ENCODE peak calls at places on chromosomes 11 and 22, in four cellular contexts. One of them, this sample, is unnamed.

GRCh38 chr11:68009391-68010000 is 631 bp upstream of the ALDH3B1 start:
- DNase-seq in fibroblast of lung: peak; percentile 38
- DNase-seq in fibroblast of the aortic adventitia: peak; percentile 67
- DNase-seq in adipocyte: peak; percentile 48
- DNase-seq in this sample: peak; percentile 85

GRCh38 chr11:13297917-13298356 is 20.3 kb downstream of the BMAL1 start:
- DNase-seq in adipocyte: no peak
- DNase-seq in fibroblast of lung: no peak
- DNase-seq in fibroblast of the aortic adventitia: no peak
- DNase-seq in this sample: no peak

GRCh38 chr22:45805413-45805812 is 133.8 kb downstream of the ATXN10 start:
- DNase-seq in fibroblast of the aortic adventitia: peak; percentile 72
- DNase-seq in adipocyte: no peak
- DNase-seq in fibroblast of lung: peak; percentile 58
- DNase-seq in this sample: no peak

GRCh38 chr11:11982975-11983374 is 25.5 kb downstream of the DKK3 start:
- DNase-seq in fibroblast of the aortic adventitia: peak; percentile 66
- DNase-seq in fibroblast of lung: peak; percentile 72
- DNase-seq in adipocyte: peak; percentile 74
- DNase-seq in this sample: peak; percentile 63

GRCh38 chr11:11389238-11389637 is 36.2 kb upstream of the CSNK2A3 start:
- DNase-seq in adipocyte: no peak
- DNase-seq in fibroblast of lung: no peak
- DNase-seq in fibroblast of the aortic adventitia: no peak
- DNase-seq in this sample: no peak

GRCh38 chr11:35735411-35735810 is 72.8 kb downstream of the TRIM44 start:
- DNase-seq in fibroblast of lung: no peak
- DNase-seq in adipocyte: no peak
- DNase-seq in fibroblast of the aortic adventitia: no peak
- DNase-seq in this sample: no peak

GRCh38 chr22:49847751-49848689 is 5.6 kb upstream of the ZBED4 start:
- DNase-seq in adipocyte: peak; percentile 44
- DNase-seq in fibroblast of the aortic adventitia: no peak
- DNase-seq in fibroblast of lung: no peak
- DNase-seq in this sample: peak; percentile 13

GRCh38 chr22:21951062-21951461 is 1.6 kb downstream of the PPM1F start:
- DNase-seq in fibroblast of lung: no peak
- DNase-seq in adipocyte: no peak
- DNase-seq in fibroblast of the aortic adventitia: no peak
- DNase-seq in this sample: no peak

GRCh38 chr11:68444566-68444965 is 16.0 kb upstream of the PPP6R3 start:
- DNase-seq in fibroblast of the aortic adventitia: no peak
- DNase-seq in adipocyte: no peak
- DNase-seq in fibroblast of lung: no peak
- DNase-seq in this sample: no peak

GRCh38 chr11:128632151-128632791 is 44.9 kb upstream of the ETS1 start:
- DNase-seq in adipocyte: peak; percentile 80
- DNase-seq in fibroblast of the aortic adventitia: peak; percentile 75
- DNase-seq in fibroblast of lung: peak; percentile 60
- DNase-seq in this sample: peak; percentile 64

GRCh38 chr22:43270314-43270908 is 72.8 kb downstream of the SCUBE1 start:
- DNase-seq in adipocyte: no peak
- DNase-seq in fibroblast of the aortic adventitia: no peak
- DNase-seq in fibroblast of lung: no peak
- DNase-seq in this sample: no peak

GRCh38 chr11:19739872-19740271 is 27.2 kb downstream of the NAV2 start:
- DNase-seq in fibroblast of the aortic adventitia: no peak
- DNase-seq in fibroblast of lung: peak; percentile 12
- DNase-seq in adipocyte: no peak
- DNase-seq in this sample: peak; percentile 11

GRCh38 chr11:92276773-92277172 is 52.2 kb downstream of the FAT3 start:
- DNase-seq in adipocyte: peak; percentile 40
- DNase-seq in fibroblast of the aortic adventitia: no peak
- DNase-seq in fibroblast of lung: peak; percentile 47
- DNase-seq in this sample: peak; percentile 39

GRCh38 chr11:118046051-118046963 is 30.6 kb upstream of the TMPRSS4 start:
- DNase-seq in fibroblast of lung: no peak
- DNase-seq in adipocyte: no peak
- DNase-seq in fibroblast of the aortic adventitia: no peak
- DNase-seq in this sample: no peak

GRCh38 chr11:122706689-122707088 is 51.2 kb downstream of the UBASH3B start:
- DNase-seq in adipocyte: peak; percentile 79
- DNase-seq in fibroblast of lung: peak; percentile 88
- DNase-seq in fibroblast of the aortic adventitia: peak; percentile 73
- DNase-seq in this sample: peak; percentile 68

GRCh38 chr22:20802922-20803553 is 29.1 kb downstream of the SERPIND1 start:
- DNase-seq in fibroblast of lung: no peak
- DNase-seq in fibroblast of the aortic adventitia: no peak
- DNase-seq in adipocyte: no peak
- DNase-seq in this sample: no peak

GRCh38 chr11:131692151-131692550 is 321.7 kb downstream of the NTM start:
- DNase-seq in fibroblast of the aortic adventitia: no peak
- DNase-seq in adipocyte: no peak
- DNase-seq in fibroblast of lung: no peak
- DNase-seq in this sample: no peak

GRCh38 chr11:64546600-64546999 is 44.4 kb upstream of the SLC22A12 start:
- DNase-seq in fibroblast of lung: no peak
- DNase-seq in fibroblast of the aortic adventitia: no peak
- DNase-seq in adipocyte: no peak
- DNase-seq in this sample: no peak

GRCh38 chr11:128910583-128910982 is 19.4 kb downstream of the KCNJ5 start:
- DNase-seq in adipocyte: no peak
- DNase-seq in fibroblast of lung: peak; percentile 49
- DNase-seq in fibroblast of the aortic adventitia: no peak
- DNase-seq in this sample: no peak

GRCh38 chr22:38540731-38541130 is 29.3 kb downstream of the DMC1 start:
- DNase-seq in fibroblast of lung: no peak
- DNase-seq in adipocyte: no peak
- DNase-seq in fibroblast of the aortic adventitia: no peak
- DNase-seq in this sample: no peak

GRCh38 chr11:74731301-74732094 is at the start of gene CHRDL2:
- DNase-seq in fibroblast of the aortic adventitia: no peak
- DNase-seq in adipocyte: peak; percentile 76
- DNase-seq in fibroblast of lung: peak; percentile 43
- DNase-seq in this sample: peak; percentile 22

GRCh38 chr22:36375071-36375980 is 12.4 kb downstream of the MYH9 start:
- DNase-seq in adipocyte: no peak
- DNase-seq in fibroblast of lung: no peak
- DNase-seq in fibroblast of the aortic adventitia: no peak
- DNase-seq in this sample: no peak

GRCh38 chr22:42438293-42438650 is 6.1 kb upstream of the NFAM1 start:
- DNase-seq in fibroblast of lung: no peak
- DNase-seq in adipocyte: no peak
- DNase-seq in fibroblast of the aortic adventitia: no peak
- DNase-seq in this sample: no peak

GRCh38 chr11:73195191-73196007 is 22.7 kb upstream of the P2RY2 start:
- DNase-seq in adipocyte: no peak
- DNase-seq in fibroblast of the aortic adventitia: no peak
- DNase-seq in fibroblast of lung: peak; percentile 25
- DNase-seq in this sample: no peak

GRCh38 chr22:50194037-50194809 is 6.6 kb upstream of the SELENOO start:
- DNase-seq in adipocyte: no peak
- DNase-seq in fibroblast of lung: no peak
- DNase-seq in fibroblast of the aortic adventitia: no peak
- DNase-seq in this sample: no peak

GRCh38 chr11:16505481-16505880 is 149.1 kb upstream of the SOX6 start:
- DNase-seq in fibroblast of the aortic adventitia: no peak
- DNase-seq in adipocyte: no peak
- DNase-seq in fibroblast of lung: no peak
- DNase-seq in this sample: no peak

GRCh38 chr11:112352907-112353306 is 92.2 kb upstream of the PLET1 start:
- DNase-seq in adipocyte: no peak
- DNase-seq in fibroblast of lung: no peak
- DNase-seq in fibroblast of the aortic adventitia: no peak
- DNase-seq in this sample: no peak

GRCh38 chr22:46119093-46119728 is 31.1 kb upstream of the PPARA start:
- DNase-seq in adipocyte: no peak
- DNase-seq in fibroblast of the aortic adventitia: no peak
- DNase-seq in fibroblast of lung: no peak
- DNase-seq in this sample: no peak

GRCh38 chr11:65329944-65330403 is 3.7 kb upstream of the DPF2 start:
- DNase-seq in fibroblast of lung: peak; percentile 82
- DNase-seq in fibroblast of the aortic adventitia: peak; percentile 98
- DNase-seq in adipocyte: peak; percentile 99
- DNase-seq in this sample: peak; percentile 95

GRCh38 chr22:33601062-33601461 is 319.2 kb downstream of the LARGE1 start:
- DNase-seq in fibroblast of lung: no peak
- DNase-seq in fibroblast of the aortic adventitia: no peak
- DNase-seq in adipocyte: no peak
- DNase-seq in this sample: no peak

DNA sequence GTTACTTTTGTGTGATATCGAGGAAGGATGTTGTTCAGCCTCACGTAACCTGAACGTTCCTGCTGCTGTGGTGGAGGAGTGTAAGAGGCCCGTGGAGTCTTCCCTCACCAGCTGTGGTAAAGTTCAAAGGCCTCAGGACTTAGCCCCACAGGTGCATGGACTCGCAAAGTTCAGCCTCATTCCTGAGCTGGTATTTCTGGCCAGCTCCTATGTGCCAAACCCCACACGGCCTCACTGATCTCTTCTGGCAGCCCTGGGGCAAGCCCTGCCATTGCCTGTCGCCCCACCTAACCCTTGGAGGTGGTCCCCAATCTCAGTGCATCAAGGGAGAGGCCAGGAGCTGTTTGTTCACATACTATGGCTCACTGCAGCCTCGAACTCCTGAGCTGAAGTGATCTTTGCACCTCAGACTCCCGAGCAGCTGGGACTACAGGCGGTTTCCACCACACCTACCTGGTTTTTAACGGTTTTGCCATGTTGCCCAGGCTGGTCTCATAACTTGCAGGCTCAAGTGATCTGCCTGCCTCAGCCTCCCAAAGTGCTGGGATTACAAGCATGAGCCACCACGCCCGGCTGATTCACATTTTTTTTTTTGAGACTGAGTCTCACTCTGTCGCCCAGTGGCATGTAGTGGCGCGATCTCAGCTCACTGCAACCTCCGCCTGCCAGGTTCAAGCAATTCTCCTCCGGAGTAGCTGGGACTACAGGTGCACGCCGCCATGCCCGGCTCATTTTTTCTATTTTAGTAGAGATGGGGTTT is 2.2 kb downstream of the PHRF1 start:
- DNase-seq in fibroblast of the aortic adventitia: no peak
- DNase-seq in fibroblast of lung: no peak
- DNase-seq in adipocyte: no peak
- DNase-seq in this sample: no peak
- H3K4me3 ChIP-seq in fibroblast of the aortic adventitia: peak overlapping the region; percentile 98
- H3K4me3 ChIP-seq in fibroblast of lung: peak overlapping the region; percentile 95
- H3K4me3 ChIP-seq in adipocyte: peak overlapping the region; percentile 94
- H3K4me3 ChIP-seq in this sample: peak overlapping the region; percentile 75

GRCh38 chr11:69905611-69906452 is 86.6 kb upstream of the FGF3 start:
- DNase-seq in fibroblast of the aortic adventitia: no peak
- DNase-seq in adipocyte: no peak
- DNase-seq in fibroblast of lung: no peak
- DNase-seq in this sample: no peak
- H3K4me3 ChIP-seq in fibroblast of the aortic adventitia: no peak overlapping the region
- H3K4me3 ChIP-seq in adipocyte: no peak overlapping the region
- H3K4me3 ChIP-seq in fibroblast of lung: no peak overlapping the region
- H3K4me3 ChIP-seq in this sample: no peak overlapping the region

GRCh38 chr11:4480577-4481539 is 1.6 kb upstream of the OR52K1 start:
- DNase-seq in fibroblast of lung: peak; percentile 23
- DNase-seq in fibroblast of the aortic adventitia: peak; percentile 16
- DNase-seq in adipocyte: peak; percentile 22
- DNase-seq in this sample: peak; percentile 13
- H3K4me3 ChIP-seq in fibroblast of lung: no peak overlapping the region
- H3K4me3 ChIP-seq in fibroblast of the aortic adventitia: no peak overlapping the region
- H3K4me3 ChIP-seq in adipocyte: no peak overlapping the region
- H3K4me3 ChIP-seq in this sample: no peak overlapping the region

GRCh38 chr11:46361283-46362145 is 14.3 kb downstream of the DGKZ start:
- DNase-seq in adipocyte: peak; percentile 18
- DNase-seq in fibroblast of lung: peak; percentile 37
- DNase-seq in fibroblast of the aortic adventitia: peak; percentile 21
- DNase-seq in this sample: peak; percentile 70
- H3K4me3 ChIP-seq in adipocyte: no peak overlapping the region
- H3K4me3 ChIP-seq in fibroblast of lung: peak overlapping the region; percentile 42
- H3K4me3 ChIP-seq in fibroblast of the aortic adventitia: no peak overlapping the region
- H3K4me3 ChIP-seq in this sample: peak overlapping the region; percentile 23

This sample was measured in fibroblast of villous mesenchyme.